ENCODE peak calls at places on chromosomes 12 and 14, in seven cellular contexts. V is IMR-90, X is mesenchymal stem cell, L is mesendoderm, O is H1, R is H9, P is trophoblast cell. U is an unnamed sample.
A peak's percentile ranks its signal among the peaks of the same experiment; 100 is the strongest.

GRCh38 chr14:52987514-52987913 is 36.7 kb upstream of the FERMT2 start:
- DNase-seq in O (no peak), X (no peak), V (no peak), R (no peak), L (no peak), P (no peak), U (no peak)

GRCh38 chr14:44372807-44373497 is 134.1 kb downstream of the FSCB start:
- DNase-seq in X (no peak), O (no peak), V (no peak), P (no peak), R (no peak), L (no peak), U (no peak)

GRCh38 chr14:87615822-87616679 is 376.9 kb downstream of the GALC start:
- DNase-seq in L (peak; percentile 90), P (peak; percentile 82), V (peak; percentile 19), X (peak; percentile 76), R (peak; percentile 73), O (peak; percentile 36), U (peak; percentile 64)

GRCh38 chr12:81450920-81451739 is 308.0 kb downstream of the PPFIA2 start:
- DNase-seq in L (peak; percentile 93), R (peak; percentile 77), P (peak; percentile 74), V (peak; percentile 54), O (peak; percentile 25), X (peak; percentile 72), U (peak; percentile 61)

GRCh38 chr14:94145902-94146527 is 16.6 kb upstream of the IFI27L2 start:
- DNase-seq in L (no peak), X (no peak), P (no peak), V (no peak), O (no peak), R (no peak), U (no peak)

GRCh38 chr12:58443273-58443980 is 476.9 kb downstream of the LRIG3 start:
- DNase-seq in L (peak; percentile 67), O (no peak), R (peak; percentile 45), X (peak; percentile 37), V (peak; percentile 13), P (peak; percentile 49), U (no peak)

GRCh38 chr14:98022541-98023520 is 1225.6 kb downstream of the VRK1 start:
- DNase-seq in L (peak; percentile 6), X (no peak), P (no peak), O (no peak), V (no peak), R (peak; percentile 29), U (peak; percentile 21)

GRCh38 chr12:122921917-122922316 is 26.0 kb upstream of the VPS37B start:
- DNase-seq in R (no peak), L (no peak), V (no peak), O (no peak), X (no peak), P (no peak), U (no peak)

GRCh38 chr12:116217045-116217444 is 60.4 kb downstream of the MED13L start:
- DNase-seq in R (no peak), X (no peak), V (no peak), O (no peak), L (no peak), P (no peak), U (no peak)

GRCh38 chr14:90005939-90006530 is 50.3 kb downstream of the TDP1 start:
- DNase-seq in R (no peak), V (no peak), X (no peak), O (no peak), P (no peak), L (no peak), U (no peak)

GRCh38 chr12:15629108-15629507 is 160.1 kb downstream of the EPS8 start:
- DNase-seq in X (peak; percentile 97), V (peak; percentile 98), R (no peak), P (peak; percentile 77), L (peak; percentile 86), O (no peak), U (peak; percentile 66)

GRCh38 chr14:56300495-56300894 is 182.3 kb downstream of the PELI2 start:
- DNase-seq in P (no peak), R (no peak), V (peak; percentile 79), X (peak; percentile 42), L (no peak), O (no peak), U (no peak)

GRCh38 chr12:107027304-107028053 is 40.5 kb upstream of the MTERF2 start:
- DNase-seq in X (peak; percentile 98), R (no peak), P (peak; percentile 99), O (no peak), V (peak; percentile 96), L (peak; percentile 10), U (no peak)

GRCh38 chr14:90058876-90059458 is 2.8 kb upstream of the KCNK13 start:
- DNase-seq in R (no peak), P (peak; percentile 76), O (no peak), V (peak; percentile 8), L (no peak), X (no peak), U (no peak)

GRCh38 chr12:49811136-49811535 is 17.1 kb downstream of the NCKAP5L start:
- DNase-seq in X (no peak), R (peak; percentile 35), V (no peak), L (no peak), O (no peak), P (no peak), U (no peak)

GRCh38 chr12:124428136-124428791 is 133.4 kb downstream of the RFLNA start:
- DNase-seq in P (no peak), V (peak; percentile 86), O (no peak), R (no peak), X (peak; percentile 97), L (no peak), U (no peak)

GRCh38 chr12:77782034-77782433 is 48.7 kb upstream of the NAV3 start:
- DNase-seq in V (no peak), R (peak; percentile 45), O (no peak), P (no peak), X (no peak), L (peak; percentile 59), U (no peak)

GRCh38 chr12:43237238-43237879 is 314.6 kb downstream of the ADAMTS20 start:
- DNase-seq in L (no peak), O (no peak), R (no peak), V (no peak), P (no peak), X (no peak), U (no peak)
- H3K4ac ChIP-seq in L (no peak overlapping the region), O (no peak overlapping the region), R (no peak overlapping the region), V (no peak overlapping the region), P (no peak overlapping the region), X (no peak overlapping the region), U (no peak overlapping the region)

DNA sequence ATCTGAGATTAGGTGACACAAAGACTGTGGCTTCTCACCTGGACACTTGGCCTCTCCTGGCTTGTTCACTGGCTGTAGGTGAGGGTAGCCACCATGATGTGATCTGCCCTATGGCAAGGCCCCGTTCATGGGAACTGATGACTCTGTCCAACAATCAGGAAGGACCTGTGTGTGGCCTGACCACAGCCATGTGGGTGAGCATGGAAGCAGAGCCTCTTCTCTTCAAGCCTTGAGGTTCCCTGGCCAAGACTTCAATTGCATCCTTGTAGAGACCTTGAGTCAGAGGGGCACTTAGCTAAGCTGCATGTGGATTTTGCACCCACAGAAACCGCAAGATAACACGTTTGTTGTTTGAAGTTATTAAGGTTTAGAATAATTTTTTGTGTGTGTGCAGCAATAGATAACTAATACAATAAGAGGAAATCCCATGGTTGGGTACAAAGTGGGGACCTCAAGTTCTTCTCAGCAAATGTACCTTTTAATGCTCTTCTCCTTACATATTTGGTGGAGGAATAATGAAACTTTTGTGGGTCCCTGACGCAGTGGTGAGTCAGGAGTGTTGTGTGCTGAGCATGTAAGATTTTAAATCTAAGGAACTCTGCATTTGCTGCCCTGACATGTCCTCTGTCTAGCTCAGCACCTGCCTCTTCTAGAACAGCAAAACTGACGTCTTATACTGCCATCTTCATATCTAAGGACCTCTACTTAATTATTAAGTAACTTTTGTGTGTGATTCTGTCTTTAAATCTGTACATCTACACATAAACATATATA is 27.5 kb upstream of the PLEKHG7 start:
- DNase-seq in X (no peak), L (no peak), V (peak; percentile 18), R (no peak), P (no peak), O (no peak), U (no peak)
- H3K27ac ChIP-seq in X (no peak overlapping the region), L (no peak overlapping the region), V (no peak overlapping the region), R (no peak overlapping the region), P (no peak overlapping the region), O (no peak overlapping the region), U (no peak overlapping the region)

GRCh38 chr12:45186762-45187161 is 29.1 kb upstream of the ANO6 start:
- DNase-seq in O (no peak), L (no peak), V (no peak), P (no peak), R (no peak), X (no peak), U (no peak)

GRCh38 chr12:45184145-45184958 is 31.5 kb upstream of the ANO6 start:
- DNase-seq in L (no peak), V (no peak), P (no peak), O (no peak), X (no peak), R (no peak), U (no peak)

GRCh38 chr12:45178771-45179170 is 37.1 kb upstream of the ANO6 start:
- DNase-seq in P (no peak), R (no peak), L (no peak), X (no peak), V (no peak), O (no peak), U (no peak)

GRCh38 chr12:45183263-45183662 is 32.6 kb upstream of the ANO6 start:
- DNase-seq in L (no peak), O (no peak), R (no peak), P (no peak), X (peak; percentile 18), V (peak; percentile 31), U (no peak)

DNA sequence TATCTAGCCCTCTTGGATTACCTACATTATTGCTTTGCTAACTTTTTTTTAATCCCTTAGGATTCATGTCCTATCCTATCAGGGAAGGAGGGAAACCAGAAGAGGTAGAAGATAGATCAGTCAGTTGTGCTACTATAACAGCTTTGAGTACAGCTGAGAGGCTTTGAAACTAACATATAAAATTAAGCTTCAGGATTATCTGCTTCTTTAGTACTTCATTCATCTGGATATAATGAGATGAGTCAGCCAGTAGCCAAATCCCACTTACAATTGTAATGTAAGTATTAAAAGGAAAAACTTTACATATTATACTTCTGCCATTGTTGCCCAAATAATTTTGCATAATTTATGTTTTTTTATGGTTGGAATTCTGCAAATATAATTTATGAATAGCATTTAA is 33.4 kb upstream of the ANO6 start:
- DNase-seq in P (no peak), R (no peak), L (no peak), V (no peak), O (no peak), X (no peak), U (no peak)
- H4K8ac ChIP-seq in P (no peak overlapping the region), R (no peak overlapping the region), L (no peak overlapping the region), V (no peak overlapping the region), O (no peak overlapping the region), X (no peak overlapping the region), U (no peak overlapping the region)

DNA sequence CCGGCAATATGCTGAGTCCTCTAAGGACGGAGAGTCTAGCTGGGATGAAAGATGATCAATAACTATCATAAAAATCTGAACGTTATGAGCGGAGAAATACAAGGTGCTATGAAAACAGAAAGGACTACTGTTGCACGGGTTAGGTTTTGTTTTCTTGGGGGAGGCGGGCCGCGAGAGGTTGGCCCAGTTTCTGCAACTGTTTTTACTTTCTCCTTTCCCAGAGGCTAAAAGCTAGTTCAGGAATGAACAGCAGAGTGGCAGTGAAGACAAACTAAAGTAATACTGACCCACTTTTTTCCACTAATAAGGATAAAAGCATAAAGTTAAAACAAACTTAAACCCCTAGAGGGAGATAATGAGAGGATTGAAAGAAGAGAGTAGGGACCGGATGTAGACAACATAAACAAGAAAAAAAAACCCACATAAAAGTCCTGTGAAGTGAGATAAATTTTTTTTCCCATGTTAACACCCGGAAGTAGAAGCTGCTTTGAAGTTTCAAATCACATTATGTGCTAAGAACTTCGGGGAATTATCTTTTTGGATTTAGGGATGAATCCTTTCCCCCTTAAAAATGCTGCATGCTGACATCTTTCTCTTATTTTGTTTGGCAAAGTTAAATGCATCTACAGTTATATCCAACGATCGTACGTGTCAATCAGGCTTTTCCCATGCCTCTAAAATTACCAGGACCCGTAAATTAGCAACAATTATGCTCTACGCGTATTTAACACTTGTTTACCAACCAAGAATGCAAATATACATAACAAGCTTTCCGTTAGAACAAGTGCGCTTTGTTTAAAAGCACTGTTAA is 1.0 kb upstream of the CDK17 start:
- DNase-seq in V (peak; percentile 89), O (no peak), L (peak; percentile 53), X (peak; percentile 93), P (peak; percentile 78), R (no peak), U (no peak)
- H3K4ac ChIP-seq in V (peak overlapping the region; percentile 80), O (no peak overlapping the region), L (no peak overlapping the region), X (no peak overlapping the region), P (no peak overlapping the region), R (no peak overlapping the region), U (no peak overlapping the region)

U was measured in neuronal stem cell.